ENCODE peak calls at places on chromosomes 13 and 19, in seven cellular contexts. X is GM23338, A is brain microvascular endothelial cell, V is IMR-90, O is cardiac muscle cell, K is fibroblast of pulmonary artery, P is AG04449. E is an unnamed sample.

GRCh38 chr19:33797821-33798633 is 1.4 kb downstream of the KCTD15 start:
- DNase-seq in K (peak; percentile 52), A (no peak), O (peak; percentile 81), V (peak; percentile 33), X (peak; percentile 83), P (no peak), E (no peak)

GRCh38 chr19:47284324-47284899 is 9.7 kb downstream of the INAFM1 start:
- DNase-seq in A (peak; percentile 61), O (peak; percentile 71), X (peak; percentile 83), P (no peak), K (peak; percentile 81), V (peak; percentile 68), E (peak; percentile 60)

GRCh38 chr13:37109080-37109678 is 3.7 kb upstream of the CSNK1A1L start:
- DNase-seq in A (peak; percentile 68), K (peak; percentile 79), X (peak; percentile 58), P (no peak), O (peak; percentile 51), V (peak; percentile 62), E (peak; percentile 57)

GRCh38 chr13:20921572-20921971 is 19.0 kb upstream of the XPO4 start:
- DNase-seq in O (no peak), A (no peak), V (no peak), X (no peak), K (no peak), P (no peak), E (no peak)

GRCh38 chr19:24140099-24140498 is 53.1 kb downstream of the ZNF254 start:
- DNase-seq in P (no peak), V (peak; percentile 96), K (peak; percentile 95), X (no peak), A (peak; percentile 66), O (no peak), E (peak; percentile 5)

GRCh38 chr13:107421951-107422350 is 793.4 kb downstream of the LIG4 start:
- DNase-seq in O (no peak), P (no peak), K (peak; percentile 17), X (no peak), V (peak; percentile 6), A (peak; percentile 18), E (no peak)

GRCh38 chr19:48926909-48927308 is 6.6 kb upstream of the DHDH start:
- DNase-seq in X (no peak), O (no peak), V (peak; percentile 99), P (peak; percentile 92), K (peak; percentile 98), A (peak; percentile 84), E (peak; percentile 96)

GRCh38 chr19:17671906-17672305 is 16.2 kb downstream of the UNC13A start:
- DNase-seq in K (peak; percentile 59), A (peak; percentile 55), X (peak; percentile 87), V (peak; percentile 37), O (peak; percentile 19), P (no peak), E (peak; percentile 58)

GRCh38 chr13:23701191-23701590 is 131.0 kb downstream of the TNFRSF19 start:
- DNase-seq in O (no peak), A (no peak), K (no peak), P (no peak), V (no peak), X (no peak), E (no peak)

GRCh38 chr13:42907745-42908144 is 84.3 kb downstream of the EPSTI1 start:
- DNase-seq in O (no peak), K (no peak), X (no peak), A (no peak), P (no peak), V (no peak), E (no peak)

GRCh38 chr13:92833071-92833470 is 393.5 kb upstream of the GPC6 start:
- DNase-seq in V (peak; percentile 76), A (no peak), O (no peak), X (no peak), P (no peak), K (peak; percentile 21), E (no peak)

GRCh38 chr19:10043286-10043927 is 30.1 kb downstream of the RDH8 start:
- DNase-seq in K (peak; percentile 51), A (peak; percentile 40), O (peak; percentile 49), X (peak; percentile 70), P (no peak), V (peak; percentile 33), E (peak; percentile 26)

GRCh38 chr13:36515466-36515865 is 83.2 kb downstream of the CCNA1 start:
- DNase-seq in O (no peak), P (no peak), V (no peak), X (no peak), K (no peak), A (no peak), E (no peak)

GRCh38 chr13:51525567-51526165 is 58.6 kb upstream of the WDFY2 start:
- DNase-seq in V (peak; percentile 72), P (no peak), K (no peak), X (no peak), A (peak; percentile 32), O (no peak), E (peak; percentile 55)

GRCh38 chr13:95246292-95247082 is 54.8 kb downstream of the ABCC4 start:
- DNase-seq in V (no peak), O (no peak), P (no peak), K (no peak), A (no peak), X (no peak), E (no peak)

GRCh38 chr13:75764251-75764650 is 128.1 kb downstream of the LMO7 start:
- DNase-seq in V (no peak), X (no peak), A (no peak), K (no peak), P (no peak), O (no peak), E (no peak)

GRCh38 chr13:40485611-40486517 is 180.6 kb downstream of the FOXO1 start:
- DNase-seq in K (no peak), P (no peak), V (no peak), A (no peak), O (no peak), X (no peak), E (no peak)

GRCh38 chr13:27171830-27172494 is 351 bp upstream of the USP12 start:
- DNase-seq in O (peak; percentile 96), V (peak; percentile 90), P (no peak), X (peak; percentile 89), A (peak; percentile 73), K (peak; percentile 94), E (peak; percentile 86)

GRCh38 chr13:27170521-27171243 is 929 bp downstream of the USP12 start:
- DNase-seq in P (no peak), X (peak; percentile 79), A (no peak), O (peak; percentile 79), K (peak; percentile 45), V (no peak), E (peak; percentile 26)

GRCh38 chr13:27172495-27172842 is 858 bp upstream of the USP12 start:
- DNase-seq in O (no peak), A (peak; percentile 58), X (no peak), V (peak; percentile 63), K (peak; percentile 72), P (no peak), E (peak; percentile 42)

GRCh38 chr13:27170221-27170520 is 1.4 kb downstream of the USP12 start:
- DNase-seq in X (no peak), K (peak; percentile 65), V (peak; percentile 84), A (peak; percentile 60), O (no peak), P (no peak), E (peak; percentile 68)

GRCh38 chr13:27171244-27171829 is at the start of gene USP12:
- DNase-seq in A (no peak), X (peak; percentile 73), K (no peak), O (peak; percentile 79), P (no peak), V (peak; percentile 22), E (no peak)
- TF ChIP-seq CTCF in A (peak; percentile 7), X (peak; percentile 38), K (no peak), O (no peak), P (peak; percentile 22), V (peak; percentile 41), E (no peak)

GRCh38 chr13:32796754-32797153 is 210.5 kb downstream of the PDS5B start:
- DNase-seq in K (no peak), V (no peak), A (no peak), P (no peak), O (no peak), X (no peak), E (no peak)
- TF ChIP-seq CTCF in K (no peak), V (no peak), A (no peak), P (no peak), O (no peak), X (peak; percentile 15), E (no peak)

GRCh38 chr19:58042709-58043340 is 9.0 kb downstream of the ZSCAN1 start:
- DNase-seq in V (no peak), P (no peak), X (peak; percentile 94), O (no peak), A (no peak), K (no peak), E (no peak)
- TF ChIP-seq CTCF in V (no peak), P (no peak), X (peak; percentile 91), O (no peak), A (no peak), K (no peak), E (no peak)

DNA sequence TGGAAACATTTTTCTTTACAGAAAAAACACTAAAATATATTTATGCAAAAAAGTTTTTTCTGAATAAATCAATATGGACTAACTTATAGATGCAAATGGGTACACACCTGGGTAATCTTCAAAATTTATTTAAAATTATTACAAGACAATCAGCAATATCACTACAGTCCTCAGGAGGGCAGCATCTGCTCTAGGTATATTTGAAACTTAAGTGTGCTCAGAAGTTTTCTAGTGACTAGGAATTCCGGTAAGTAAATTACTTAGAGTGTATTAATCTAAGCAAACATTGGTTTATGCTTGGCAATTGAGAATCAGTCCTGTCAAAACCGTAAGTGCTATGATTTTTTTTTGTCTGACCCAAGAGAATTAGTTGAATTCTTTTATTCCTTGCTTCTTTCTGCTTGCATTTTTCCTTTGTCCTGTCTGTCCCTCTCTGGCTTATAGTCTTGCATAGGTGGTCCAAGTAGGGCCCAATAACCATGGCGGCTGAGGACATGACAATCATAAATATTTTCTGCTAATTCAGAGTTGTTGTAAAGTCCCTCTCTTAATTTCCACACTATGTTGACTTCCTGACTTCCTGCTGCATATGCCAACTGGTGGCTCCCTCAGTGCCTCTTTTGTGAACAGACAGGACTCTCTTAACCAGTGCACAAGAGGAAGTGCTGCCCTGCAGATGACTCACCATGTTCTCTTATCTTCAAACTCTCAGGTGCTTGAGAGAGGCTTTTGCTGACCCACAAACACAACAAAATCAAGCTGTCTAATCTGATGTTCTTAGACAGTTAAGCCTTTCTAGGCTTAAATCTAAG is 82.2 kb downstream of the SLAIN1 start:
- DNase-seq in P (peak; percentile 5), X (peak; percentile 76), V (peak; percentile 74), O (peak; percentile 73), K (peak; percentile 91), A (peak; percentile 33), E (peak; percentile 21)
- TF ChIP-seq CTCF in P (peak; percentile 30), X (peak; percentile 66), V (peak; percentile 80), O (peak; percentile 57), K (peak; percentile 67), A (peak; percentile 53), E (peak; percentile 79)